ENCODE peak calls at places on chromosomes 4 and X, in four cellular contexts. Y, Q, L and W are unnamed samples.

GRCh38 chrX:39372126-39372525 is 570.9 kb downstream of the MID1IP1 start:
- DNase-seq in Y (no peak), Q (no peak), L (no peak), W (no peak)

GRCh38 chr4:85829276-85830051 is 354.5 kb downstream of the ARHGAP24 start:
- DNase-seq in Y (no peak), Q (no peak), L (no peak), W (peak)

GRCh38 chr4:122783301-122784215 is 43.1 kb upstream of the FGF2 start:
- DNase-seq in Y (no peak), Q (peak), L (peak), W (peak)

GRCh38 chr4:81922271-81922775 is 450.6 kb upstream of the RASGEF1B start:
- DNase-seq in Y (no peak), Q (no peak), L (no peak), W (no peak)

GRCh38 chr4:153154010-153154975 is 50.0 kb upstream of the TRIM2 start:
- DNase-seq in Y (no peak), Q (no peak), L (no peak), W (peak)

GRCh38 chrX:63784346-63784901 is 590 bp downstream of the ARHGEF9 start:
- DNase-seq in Y (no peak), Q (no peak), L (peak), W (no peak)

GRCh38 chrX:1581132-1581531 is 10.3 kb upstream of the AKAP17A start:
- DNase-seq in Y (no peak), Q (no peak), L (peak), W (peak)

GRCh38 chrX:103756736-103757135 is 19.9 kb upstream of the PLP1 start:
- DNase-seq in Y (no peak), Q (no peak), L (no peak), W (no peak)

GRCh38 chr4:38670939-38671593 is 7.1 kb downstream of the KLF3 start:
- DNase-seq in Y (no peak), Q (no peak), L (no peak), W (no peak)

GRCh38 chrX:22300130-22300529 is 27.4 kb downstream of the CBLL2 start:
- DNase-seq in Y (no peak), Q (peak), L (peak), W (peak)

GRCh38 chr4:151806511-151806927 is 45.7 kb upstream of the GATB start:
- DNase-seq in Y (no peak), Q (no peak), L (peak), W (peak)

GRCh38 chr4:2264481-2265041 is 2.7 kb upstream of the MXD4 start:
- DNase-seq in Y (no peak), Q (no peak), L (no peak), W (no peak)

GRCh38 chr4:5137927-5138326 is 86.6 kb downstream of the STK32B start:
- DNase-seq in Y (no peak), Q (no peak), L (no peak), W (no peak)

GRCh38 chrX:16882188-16882587 is 12.0 kb upstream of the RBBP7 start:
- DNase-seq in Y (peak), Q (peak), L (no peak), W (no peak)

GRCh38 chr4:123479944-123480343 is 83.3 kb downstream of the SPRY1 start:
- DNase-seq in Y (no peak), Q (no peak), L (no peak), W (peak)

GRCh38 chr4:27442146-27442545 is 581.5 kb downstream of the STIM2 start:
- DNase-seq in Y (no peak), Q (no peak), L (no peak), W (no peak)

GRCh38 chr4:148980782-148981181 is 538.6 kb upstream of the NR3C2 start:
- DNase-seq in Y (no peak), Q (no peak), L (no peak), W (no peak)

GRCh38 chr4:11428701-11429571 is at the start of gene HS3ST1:
- DNase-seq in Y (peak), Q (peak), L (peak), W (peak)

GRCh38 chrX:11412715-11413623 is 119.8 kb downstream of the AMELX start:
- DNase-seq in Y (no peak), Q (peak), L (no peak), W (peak)

GRCh38 chr4:6465985-6466384 is 6.4 kb downstream of the PPP2R2C start:
- DNase-seq in Y (peak), Q (peak), L (no peak), W (no peak)

GRCh38 chrX:148914783-148915182 is 414.4 kb downstream of the AFF2 start:
- DNase-seq in Y (no peak), Q (no peak), L (no peak), W (no peak)

GRCh38 chrX:51002160-51002632 is 91.7 kb downstream of the BMP15 start:
- DNase-seq in Y (no peak), Q (no peak), L (no peak), W (peak)

GRCh38 chr4:71616168-71616811 is 167.6 kb downstream of the GC start:
- DNase-seq in Y (no peak), Q (no peak), L (no peak), W (no peak)

GRCh38 chrX:10922158-10922557 is 189.0 kb upstream of the HCCS start:
- DNase-seq in Y (no peak), Q (no peak), L (peak), W (peak)

GRCh38 chr4:39649639-39650265 is 11.1 kb upstream of the SMIM14 start:
- DNase-seq in Y (no peak), Q (no peak), L (peak), W (no peak)

GRCh38 chr4:20987191-20987590 is 286.9 kb downstream of the PACRGL start:
- DNase-seq in Y (no peak), Q (no peak), L (peak), W (no peak)

GRCh38 chr4:73019462-73020047 is 50.0 kb downstream of the COX18 start:
- DNase-seq in Y (no peak), Q (no peak), L (peak), W (peak)

GRCh38 chr4:36207808-36208207 is 36.5 kb downstream of the ARAP2 start:
- DNase-seq in Y (no peak), Q (no peak), L (no peak), W (no peak)

GRCh38 chrX:119696251-119696890 is 3.4 kb upstream of the SEPTIN6 start:
- DNase-seq in Y (no peak), Q (no peak), L (no peak), W (no peak)

GRCh38 chr4:172962564-172963353 is 205.9 kb upstream of the GALNT7 start:
- DNase-seq in Y (no peak), Q (peak), L (no peak), W (peak)

GRCh38 chr4:118076958-118077766 is 42.9 kb downstream of the NDST3 start:
- DNase-seq in Y (no peak), Q (no peak), L (peak), W (peak)

GRCh38 chr4:38310446-38311043 is 350.3 kb downstream of the PTTG2 start:
- DNase-seq in Y (no peak), Q (no peak), L (peak), W (no peak)

GRCh38 chr4:74267998-74268606 is 40.2 kb upstream of the EPGN start:
- DNase-seq in Y (no peak), Q (no peak), L (no peak), W (peak)

GRCh38 chr4:138460477-138460876 is 218.3 kb upstream of the SLC7A11 start:
- DNase-seq in Y (no peak), Q (no peak), L (no peak), W (no peak)

GRCh38 chr4:109434793-109435080 is 1.1 kb downstream of the SEC24B start:
- DNase-seq in Y (no peak), Q (no peak), L (no peak), W (peak)

GRCh38 chrX:38806875-38807601 is 5.8 kb downstream of the MID1IP1 start:
- DNase-seq in Y (no peak), Q (no peak), L (peak), W (no peak)

GRCh38 chr4:25310066-25310824 is 2.3 kb upstream of the ZCCHC4 start:
- DNase-seq in Y (no peak), Q (no peak), L (no peak), W (no peak)

GRCh38 chrX:105635794-105636193 is 186.5 kb upstream of the NRK start:
- DNase-seq in Y (no peak), Q (no peak), L (peak), W (no peak)

GRCh38 chrX:133414399-133415275 is 652 bp downstream of the GPC4 start:
- DNase-seq in Y (no peak), Q (peak), L (no peak), W (peak)
- H3K4me3 ChIP-seq in Y (peak), Q (peak), L (peak), W (peak)

DNA sequence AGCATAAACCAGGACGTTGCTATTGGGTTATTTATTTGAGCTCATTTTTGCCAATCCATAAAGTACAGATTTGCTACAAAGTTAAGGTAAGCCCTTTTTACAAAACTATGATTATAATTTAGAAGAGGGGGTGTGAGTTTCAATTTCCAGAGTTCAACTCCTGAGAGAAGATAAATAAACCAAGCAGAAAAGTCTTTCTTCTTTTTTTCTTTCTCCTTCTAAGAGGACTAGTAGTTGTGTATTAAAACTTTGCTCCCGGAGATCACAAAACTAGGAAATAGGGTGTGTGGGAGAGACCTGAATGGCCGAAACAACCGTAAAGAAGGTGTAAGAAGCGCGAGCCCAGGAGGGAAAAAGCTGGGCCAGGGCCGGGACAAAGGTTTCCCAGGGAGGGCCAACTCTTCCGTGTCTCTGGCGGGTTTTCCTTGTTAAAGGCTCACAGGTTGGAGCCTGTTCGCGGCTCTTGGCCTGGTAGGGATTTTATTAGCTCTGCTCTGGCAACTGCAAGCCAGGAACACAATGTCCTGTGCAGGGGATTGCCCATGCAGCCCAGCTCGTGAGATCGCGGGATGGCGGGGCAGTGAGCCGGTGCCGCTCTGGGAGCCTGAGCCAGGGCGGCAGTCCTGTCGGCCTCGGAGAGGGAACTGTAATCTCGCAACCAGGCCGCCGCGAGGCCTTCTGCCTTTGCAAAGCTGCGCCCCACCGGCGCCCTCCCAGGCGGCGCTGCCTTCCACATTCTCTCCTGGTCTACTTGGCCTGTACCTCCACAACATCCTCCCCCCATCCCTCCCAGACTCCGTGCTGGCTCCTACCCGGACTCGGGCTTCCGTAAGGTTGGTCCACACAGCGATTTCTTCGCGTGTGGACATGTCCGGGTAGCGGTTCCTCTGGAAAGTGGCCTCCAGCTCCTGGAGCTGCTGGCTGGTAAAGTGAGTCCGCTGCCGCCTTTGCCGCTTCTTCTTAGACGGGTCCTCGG is 2.2 kb downstream of the PITX2 start:
- DNase-seq in Y (peak), Q (no peak), L (peak), W (no peak)
- H3K4me3 ChIP-seq in Y (peak), Q (no peak), L (peak), W (no peak)

GRCh38 chr4:76252271-76252653 is 741 bp downstream of the FAM47E start:
- DNase-seq in Y (no peak), Q (no peak), L (no peak), W (no peak)
- H3K4me3 ChIP-seq in Y (peak), Q (peak), L (no peak), W (no peak)

GRCh38 chr4:133152330-133152791 is 3.3 kb downstream of the PCDH10 start:
- DNase-seq in Y (no peak), Q (peak), L (peak), W (no peak)
- H3K4me3 ChIP-seq in Y (no peak), Q (peak), L (peak), W (no peak)

GRCh38 chrX:2894885-2895292 is 34.2 kb downstream of the ARSD start:
- DNase-seq in Y (no peak), Q (no peak), L (no peak), W (peak)
- H3K4me3 ChIP-seq in Y (no peak), Q (no peak), L (no peak), W (no peak)